ENCODE peak calls at places on chromosomes 13 and 19, in seven cellular contexts. R is left ventricle myocardium inferior, U is osteoblast, Z is thoracic aorta, X is gastrocnemius medialis, N is astrocyte, Q is mesenchymal stem cell. M is an unnamed sample. For H3K27me3, the result is how much of the 10 kb centered on the place peaks cover.

GRCh38 chr19:11027381-11027780 is 61.9 kb upstream of the LDLR start:
- DNase-seq in R (no peak), U (peak), Z (no peak), X (no peak), N (no peak), Q (no peak), M (no peak)

GRCh38 chr19:46296722-46297431 is at the start of gene HIF3A:
- DNase-seq in R (peak), U (peak), Z (no peak), X (no peak), N (no peak), Q (peak), M (peak)

GRCh38 chr19:2547721-2548120 is 71.8 kb downstream of the GADD45B start:
- DNase-seq in R (no peak), U (peak), Z (no peak), X (no peak), N (no peak), Q (no peak), M (no peak)

GRCh38 chr19:45973564-45974338 is at the start of gene NOVA2:
- DNase-seq in R (peak), U (peak), Z (no peak), X (peak), N (peak), Q (peak), M (peak)

GRCh38 chr13:65921933-65922332 is 1308.2 kb downstream of the PCDH9 start:
- DNase-seq in R (no peak), U (no peak), Z (no peak), X (no peak), N (no peak), Q (no peak), M (no peak)

GRCh38 chr19:37594982-37595382 is 306 bp downstream of the ZNF540 start:
- DNase-seq in R (peak), U (peak), Z (peak), X (peak), N (peak), Q (no peak), M (peak)

GRCh38 chr13:44874886-44875630 is 114.2 kb downstream of the NUFIP1 start:
- DNase-seq in R (no peak), U (no peak), Z (no peak), X (no peak), N (peak), Q (no peak), M (no peak)

GRCh38 chr19:35311901-35312665 is 16.9 kb upstream of the CD22 start:
- DNase-seq in R (no peak), U (peak), Z (no peak), X (no peak), N (no peak), Q (no peak), M (no peak)

GRCh38 chr19:28934626-28935025 is 278.3 kb downstream of the UQCRFS1 start:
- DNase-seq in R (no peak), U (peak), Z (no peak), X (no peak), N (no peak), Q (no peak), M (no peak)

GRCh38 chr19:46988614-46989230 is 30.9 kb upstream of the NPAS1 start:
- DNase-seq in R (no peak), U (no peak), Z (no peak), X (no peak), N (no peak), Q (no peak), M (no peak)

GRCh38 chr13:48573213-48573612 is 40.3 kb upstream of the RCBTB2 start:
- DNase-seq in R (no peak), U (no peak), Z (no peak), X (no peak), N (no peak), Q (no peak), M (no peak)

GRCh38 chr19:1130801-1131717 is 27.3 kb downstream of the GPX4 start:
- DNase-seq in R (no peak), U (no peak), Z (no peak), X (no peak), N (no peak), Q (peak), M (no peak)

GRCh38 chr19:1860821-1861598 is 2.4 kb downstream of the KLF16 start:
- DNase-seq in R (no peak), U (no peak), Z (no peak), X (no peak), N (no peak), Q (no peak), M (no peak)

GRCh38 chr13:95378603-95379002 is 77.4 kb upstream of the ABCC4 start:
- DNase-seq in R (peak), U (no peak), Z (no peak), X (peak), N (no peak), Q (no peak), M (no peak)

GRCh38 chr19:53553865-53554791 is 16.2 kb downstream of the ZNF331 start:
- DNase-seq in R (peak), U (peak), Z (peak), X (peak), N (peak), Q (no peak), M (peak)

GRCh38 chr19:19471682-19472081 is 43.7 kb downstream of the TSSK6 start:
- DNase-seq in R (no peak), U (no peak), Z (no peak), X (no peak), N (no peak), Q (no peak), M (no peak)

GRCh38 chr19:45764487-45764886 is 4.6 kb downstream of the SIX5 start:
- DNase-seq in R (no peak), U (peak), Z (no peak), X (no peak), N (no peak), Q (no peak), M (no peak)

GRCh38 chr19:9323919-9324583 is at the start of gene ZNF559:
- DNase-seq in R (peak), U (peak), Z (peak), X (peak), N (peak), Q (peak), M (peak)

GRCh38 chr19:488505-489417 is 7.5 kb upstream of the MADCAM1 start:
- DNase-seq in R (peak), U (peak), Z (peak), X (peak), N (peak), Q (peak), M (peak)

GRCh38 chr13:33639640-33640080 is 178.3 kb upstream of the RFC3 start:
- DNase-seq in R (no peak), U (no peak), Z (no peak), X (no peak), N (no peak), Q (no peak), M (no peak)

GRCh38 chr19:1823539-1824251 is 11.6 kb upstream of the ATP8B3 start:
- DNase-seq in R (no peak), U (no peak), Z (no peak), X (no peak), N (no peak), Q (no peak), M (no peak)

GRCh38 chr13:35906636-35907035 is 224.5 kb downstream of the DCLK1 start:
- DNase-seq in R (no peak), U (no peak), Z (no peak), X (no peak), N (no peak), Q (no peak), M (no peak)

GRCh38 chr19:16896913-16897571 is 8.2 kb downstream of the F2RL3 start:
- DNase-seq in R (peak), U (peak), Z (peak), X (peak), N (peak), Q (peak), M (peak)

GRCh38 chr19:47661571-47661970 is 51.7 kb upstream of the EHD2 start:
- DNase-seq in R (no peak), U (no peak), Z (no peak), X (peak), N (no peak), Q (no peak), M (no peak)

GRCh38 chr19:4877753-4878490 is 10.5 kb upstream of the PLIN3 start:
- DNase-seq in R (peak), U (peak), Z (peak), X (peak), N (no peak), Q (no peak), M (no peak)

GRCh38 chr19:10294368-10294697 is 4.6 kb downstream of the ICAM5 start:
- DNase-seq in R (no peak), U (peak), Z (no peak), X (no peak), N (no peak), Q (no peak), M (no peak)

GRCh38 chr19:12774588-12775555 is at the start of gene HOOK2:
- DNase-seq in R (no peak), U (peak), Z (no peak), X (peak), N (no peak), Q (no peak), M (no peak)

GRCh38 chr13:68810660-68811059 is 1297.0 kb upstream of the ATXN8OS start:
- DNase-seq in R (no peak), U (no peak), Z (no peak), X (no peak), N (no peak), Q (no peak), M (no peak)

GRCh38 chr13:68170961-68171360 is 940.8 kb upstream of the PCDH9 start:
- DNase-seq in R (no peak), U (no peak), Z (no peak), X (no peak), N (no peak), Q (no peak), M (no peak)

GRCh38 chr13:44906758-44907157 is 82.5 kb downstream of the NUFIP1 start:
- DNase-seq in R (no peak), U (peak), Z (no peak), X (peak), N (peak), Q (peak), M (peak)

GRCh38 chr13:97121894-97122293 is 100.2 kb upstream of the MBNL2 start:
- DNase-seq in R (no peak), U (no peak), Z (no peak), X (no peak), N (peak), Q (peak), M (no peak)

GRCh38 chr19:49431330-49431749 is 6.2 kb downstream of the GFY start:
- DNase-seq in R (no peak), U (peak), Z (no peak), X (no peak), N (no peak), Q (no peak), M (no peak)
- H3K27me3 ChIP-seq in R (half or more), U (half or more), Z (half or more), X (half or more), N (half or more), Q (half or more), M (under half)

GRCh38 chr13:37059848-37060192 is 332 bp upstream of the SUPT20H start:
- DNase-seq in R (no peak), U (no peak), Z (no peak), X (no peak), N (no peak), Q (no peak), M (no peak)
- H3K27ac ChIP-seq in R (peak), U (peak), Z (peak), X (peak), N (no peak), Q (peak), M (peak)

DNA sequence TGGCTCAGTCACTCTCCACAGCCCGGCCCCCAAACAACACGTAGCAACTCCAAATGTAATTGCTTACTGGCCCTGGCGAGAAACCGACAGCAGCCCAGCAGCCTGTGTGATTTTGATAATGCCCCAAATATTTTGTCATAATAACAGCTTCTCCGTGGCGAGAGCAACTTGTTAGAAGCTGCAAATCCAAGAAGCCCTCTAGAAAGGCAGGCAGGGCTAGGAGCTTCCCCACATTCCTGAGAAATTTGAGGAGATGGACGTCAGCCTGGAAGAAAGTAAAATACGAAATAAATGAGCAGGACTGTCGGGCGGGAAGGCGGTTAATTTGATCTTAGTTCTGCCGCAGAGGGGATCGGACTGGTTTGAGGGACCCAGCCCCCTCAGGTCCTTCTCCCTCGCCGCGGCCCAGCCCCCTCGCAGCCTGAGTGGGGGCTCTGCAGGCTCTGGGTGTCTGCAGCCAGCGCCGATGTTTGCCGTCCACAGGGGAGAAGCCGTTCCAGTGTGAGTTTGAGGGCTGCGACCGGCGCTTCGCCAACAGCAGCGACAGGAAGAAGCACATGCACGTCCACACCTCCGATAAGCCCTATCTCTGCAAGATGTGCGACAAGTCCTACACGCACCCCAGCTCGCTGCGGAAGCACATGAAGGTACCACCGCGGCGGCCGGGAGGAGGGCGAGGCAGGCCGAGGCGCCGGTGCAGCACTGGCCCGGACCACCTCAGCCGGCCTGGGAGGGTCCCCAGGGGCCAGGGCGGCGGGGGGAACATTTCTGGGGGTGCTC is 3.1 kb downstream of the ZIC2 start:
- DNase-seq in R (no peak), U (peak), Z (no peak), X (no peak), N (no peak), Q (no peak), M (no peak)
- H3K27me3 ChIP-seq in R (half or more), U (half or more), Z (half or more), X (half or more), N (under half), Q (under half), M (half or more)

GRCh38 chr19:57664269-57665127 is 4.2 kb upstream of the ZSCAN4 start:
- DNase-seq in R (peak), U (peak), Z (no peak), X (peak), N (peak), Q (peak), M (no peak)
- H3K27ac ChIP-seq in R (peak), U (no peak), Z (peak), X (peak), N (no peak), Q (peak), M (peak)

GRCh38 chr13:91331047-91331915 is 16.2 kb upstream of the MIR17HG start:
- DNase-seq in R (no peak), U (no peak), Z (no peak), X (no peak), N (no peak), Q (no peak), M (no peak)

GRCh38 chr13:91328726-91329125 is 18.8 kb upstream of the MIR17HG start:
- DNase-seq in R (no peak), U (no peak), Z (no peak), X (no peak), N (no peak), Q (no peak), M (no peak)

GRCh38 chr13:91326156-91326555 is 21.3 kb upstream of the MIR17HG start:
- DNase-seq in R (no peak), U (no peak), Z (no peak), X (no peak), N (no peak), Q (no peak), M (no peak)

DNA sequence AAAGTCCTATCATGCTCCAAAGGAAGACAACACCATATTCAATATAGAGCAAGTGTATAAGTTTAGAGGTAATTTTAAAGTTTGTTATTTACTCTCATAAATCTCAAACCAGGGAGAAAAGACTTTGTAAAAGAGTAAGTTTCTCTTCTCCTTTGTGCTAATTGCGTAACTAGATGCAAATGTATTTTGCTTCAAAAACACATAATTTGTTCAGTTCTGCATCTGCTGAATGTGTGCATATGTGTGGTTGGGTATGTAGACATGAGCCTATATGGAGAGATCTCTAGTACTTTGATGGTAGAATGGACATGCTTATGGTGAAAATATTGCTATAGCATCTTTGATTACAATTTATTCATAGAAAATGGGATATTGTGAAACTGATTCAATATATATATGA is 17.8 kb upstream of the MIR17HG start:
- DNase-seq in R (no peak), U (no peak), Z (no peak), X (no peak), N (no peak), Q (no peak), M (no peak)
- H3K27me3 ChIP-seq in R (under half), U (under half), Z (under half), X (under half), N (under half), Q (under half), M (under half)

GRCh38 chr19:55545913-55546495 is 661 bp upstream of the SBK3 start:
- DNase-seq in R (peak), U (peak), Z (no peak), X (peak), N (no peak), Q (no peak), M (no peak)
- H3K27ac ChIP-seq in R (peak), U (no peak), Z (no peak), X (peak), N (no peak), Q (no peak), M (peak)

DNA sequence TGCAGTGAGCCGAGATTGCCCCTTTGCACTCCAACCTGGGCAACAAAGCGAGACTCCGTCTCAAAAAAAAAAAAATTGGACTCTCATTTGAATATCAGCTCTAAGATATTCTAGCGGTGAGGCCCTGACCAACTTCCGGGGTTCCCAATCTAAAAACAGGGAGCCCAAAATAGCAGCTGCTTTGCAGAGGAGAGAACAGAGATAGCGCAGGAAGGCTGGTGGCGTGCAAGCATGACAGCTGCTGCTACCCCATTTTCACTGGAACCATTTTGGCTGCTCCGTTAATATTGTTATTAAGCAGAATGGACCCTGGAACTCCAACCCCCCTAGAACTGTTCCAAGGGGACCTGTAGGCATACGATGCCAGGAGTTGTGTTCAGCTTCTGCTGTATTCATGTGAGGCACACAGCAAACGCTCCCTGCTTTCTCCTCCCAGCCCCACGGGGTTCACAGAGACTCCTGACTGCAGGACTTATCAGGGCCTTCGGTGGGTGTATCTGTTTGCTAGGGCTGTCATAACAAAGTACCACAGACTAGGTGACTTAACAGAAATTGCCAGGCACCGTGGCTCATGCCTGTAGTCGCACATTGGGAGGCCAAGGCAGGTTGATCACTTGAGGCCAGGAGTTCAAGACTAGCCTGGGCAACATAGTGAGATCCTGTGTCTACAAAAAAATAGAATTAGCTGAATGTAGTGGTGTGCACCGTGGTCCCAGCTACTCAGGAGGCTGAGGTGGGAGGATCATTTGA is 11.5 kb downstream of the STXBP2 start:
- DNase-seq in R (no peak), U (peak), Z (no peak), X (no peak), N (no peak), Q (no peak), M (no peak)
- H3K27me3 ChIP-seq in R (under half), U (under half), Z (under half), X (under half), N (under half), Q (under half), M (under half)

DNA sequence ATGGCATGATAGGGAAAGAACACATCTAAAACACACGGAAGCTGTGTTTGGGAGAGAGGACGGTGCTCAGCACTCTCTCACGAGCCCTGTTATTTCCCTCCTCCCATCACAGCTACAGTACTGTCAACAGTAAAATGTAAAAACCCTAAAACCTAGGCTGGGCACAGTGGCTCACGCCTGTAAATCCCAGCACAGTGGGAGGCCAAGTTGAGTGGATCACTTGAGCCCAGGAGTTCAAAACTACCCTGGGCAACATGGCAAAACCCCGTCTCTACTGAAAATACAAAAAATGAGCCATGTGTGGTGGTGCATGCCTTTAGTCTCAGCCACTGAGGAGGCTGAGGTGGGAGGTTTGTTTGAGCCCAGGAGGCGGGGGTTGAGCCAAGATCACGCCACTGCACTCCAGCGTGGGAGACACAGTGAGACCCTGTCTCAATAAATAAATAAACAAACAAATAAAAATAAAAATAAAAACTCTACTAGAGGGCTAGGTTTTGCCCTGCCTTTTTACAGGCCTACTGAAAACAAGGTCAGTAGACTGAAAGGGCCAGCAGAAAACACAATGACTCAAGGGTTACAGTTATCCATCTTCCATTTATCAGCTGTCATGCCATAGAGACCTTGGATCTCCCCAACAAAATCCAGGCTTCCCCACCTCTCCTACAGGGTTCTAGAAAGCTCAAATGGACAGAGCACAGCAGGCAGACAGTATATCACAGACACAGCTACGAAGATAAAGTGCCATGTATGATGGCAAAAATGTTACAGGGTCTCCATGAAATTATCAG is 54.6 kb downstream of the FOXO1 start:
- DNase-seq in R (no peak), U (no peak), Z (no peak), X (no peak), N (no peak), Q (no peak), M (no peak)
- H3K27ac ChIP-seq in R (no peak), U (no peak), Z (no peak), X (peak), N (no peak), Q (no peak), M (no peak)

GRCh38 chr19:39607561-39607960 is 5.2 kb downstream of the LGALS13 start:
- DNase-seq in R (no peak), U (no peak), Z (no peak), X (no peak), N (no peak), Q (no peak), M (no peak)
- H3K27me3 ChIP-seq in R (under half), U (under half), Z (under half), X (under half), N (under half), Q (under half), M (under half)